ENCODE peak calls at places on chromosomes 4 and X, in seven cellular contexts. O, G, D, W, J, Z and E are unnamed samples.

GRCh38 chr4:173782660-173783059 is 252.6 kb upstream of the HAND2 start:
- DNase-seq in G (no peak), W (no peak), O (no peak), D (no peak), Z (no peak), J (no peak), E (no peak)

GRCh38 chr4:143286733-143287570 is 49.7 kb upstream of the GAB1 start:
- DNase-seq in D (no peak), W (no peak), J (no peak), O (peak), Z (peak), G (no peak), E (no peak)

GRCh38 chrX:109399831-109400230 is 82.1 kb downstream of the GUCY2F start:
- DNase-seq in D (no peak), W (no peak), Z (no peak), J (no peak), G (no peak), O (no peak), E (no peak)

GRCh38 chr4:184348311-184349233 is 125.8 kb downstream of the IRF2 start:
- DNase-seq in J (no peak), G (no peak), W (no peak), D (no peak), O (peak), Z (no peak), E (no peak)

GRCh38 chr4:168511780-168512467 is 15.1 kb downstream of the PALLD start:
- DNase-seq in W (peak), Z (no peak), J (no peak), D (no peak), O (no peak), G (no peak), E (no peak)

GRCh38 chrX:132059973-132060540 is 37.0 kb downstream of the STK26 start:
- DNase-seq in O (no peak), G (no peak), Z (no peak), J (no peak), W (no peak), D (no peak), E (no peak)

GRCh38 chrX:153474718-153475117 is 4.3 kb upstream of the HAUS7 start:
- DNase-seq in G (peak), W (peak), J (peak), O (peak), Z (peak), D (peak), E (peak)

GRCh38 chrX:141467442-141467841 is 117.1 kb downstream of the SPANXA1 start:
- DNase-seq in O (peak), G (no peak), D (no peak), W (no peak), J (no peak), Z (peak), E (no peak)

GRCh38 chr4:128427832-128428366 is 140.3 kb upstream of the PGRMC2 start:
- DNase-seq in W (no peak), J (peak), O (peak), G (peak), D (peak), Z (peak), E (no peak)

GRCh38 chr4:112515278-112516075 is 503 bp downstream of the NEUROG2 start:
- DNase-seq in W (no peak), J (no peak), G (no peak), D (peak), O (peak), Z (peak), E (peak)

GRCh38 chrX:126165401-126165720 is 728 bp downstream of the DCAF12L2 start:
- DNase-seq in W (no peak), Z (no peak), O (no peak), J (no peak), G (no peak), D (no peak), E (no peak)

GRCh38 chrX:28847423-28847822 is 260.2 kb downstream of the IL1RAPL1 start:
- DNase-seq in J (no peak), G (no peak), D (no peak), Z (peak), O (peak), W (no peak), E (no peak)

GRCh38 chr4:27276322-27277073 is 415.9 kb downstream of the STIM2 start:
- DNase-seq in W (no peak), Z (no peak), O (no peak), J (no peak), G (no peak), D (no peak), E (no peak)

GRCh38 chrX:63751481-63751880 is 33.5 kb downstream of the ARHGEF9 start:
- DNase-seq in J (no peak), D (no peak), W (no peak), Z (no peak), G (no peak), O (no peak), E (no peak)

GRCh38 chrX:145213504-145213903 is 33.8 kb upstream of the SPANXN1 start:
- DNase-seq in D (no peak), O (peak), W (no peak), G (no peak), Z (peak), J (no peak), E (peak)

GRCh38 chrX:19121898-19122640 is at the start of gene ADGRG2:
- DNase-seq in G (peak), O (peak), W (no peak), D (peak), J (no peak), Z (peak), E (peak)

GRCh38 chrX:112769034-112769433 is 71.6 kb downstream of the AMOT start:
- DNase-seq in J (no peak), O (no peak), W (no peak), G (no peak), Z (peak), D (no peak), E (no peak)

GRCh38 chrX:97847885-97848679 is 964.4 kb downstream of the RPA4 start:
- DNase-seq in O (no peak), D (no peak), G (no peak), J (no peak), Z (no peak), W (no peak), E (no peak)

GRCh38 chrX:10106801-10107200 is 50.0 kb upstream of the CLCN4 start:
- DNase-seq in J (no peak), O (peak), G (no peak), D (no peak), W (peak), Z (no peak), E (no peak)

GRCh38 chr4:48974979-48975640 is 11.0 kb upstream of the CWH43 start:
- DNase-seq in G (no peak), O (no peak), J (no peak), W (no peak), D (no peak), Z (no peak), E (no peak)

GRCh38 chr4:26737385-26737784 is 123.3 kb upstream of the STIM2 start:
- DNase-seq in J (no peak), W (no peak), Z (no peak), O (no peak), D (no peak), G (no peak), E (no peak)

GRCh38 chr4:108118505-108118904 is 50.2 kb downstream of the LEF1 start:
- DNase-seq in G (no peak), D (no peak), Z (no peak), W (no peak), J (no peak), O (peak), E (no peak)

GRCh38 chrX:133776072-133776471 is 209.3 kb downstream of the GPC3 start:
- DNase-seq in O (peak), W (no peak), D (peak), G (peak), J (no peak), Z (no peak), E (peak)

GRCh38 chr4:4542824-4543485 is 1.1 kb upstream of the STX18 start:
- DNase-seq in J (no peak), G (no peak), D (no peak), W (no peak), Z (peak), O (no peak), E (no peak)

GRCh38 chr4:73068496-73069337 is 799 bp downstream of the COX18 start:
- DNase-seq in W (no peak), Z (peak), O (peak), J (peak), G (no peak), D (no peak), E (no peak)

GRCh38 chr4:139857977-139858376 is 192.4 kb downstream of the MGST2 start:
- DNase-seq in Z (no peak), O (no peak), J (no peak), W (no peak), G (no peak), D (no peak), E (no peak)

GRCh38 chrX:120269379-120270035 is 18.9 kb downstream of the ZBTB33 start:
- DNase-seq in W (no peak), G (no peak), J (no peak), O (peak), D (no peak), Z (peak), E (no peak)

GRCh38 chr4:96685691-96686090 is 845.8 kb downstream of the PDHA2 start:
- DNase-seq in O (no peak), W (no peak), Z (no peak), J (no peak), D (no peak), G (no peak), E (no peak)

GRCh38 chr4:142419712-142420111 is 426.4 kb downstream of the INPP4B start:
- DNase-seq in W (no peak), G (no peak), Z (no peak), J (no peak), O (no peak), D (no peak), E (no peak)

GRCh38 chr4:94341468-94341867 is 1.2 kb downstream of the HPGDS start:
- DNase-seq in Z (no peak), D (no peak), J (no peak), W (no peak), G (no peak), O (peak), E (no peak)

GRCh38 chrX:65601530-65602281 is 65.7 kb upstream of the MSN start:
- DNase-seq in Z (peak), G (peak), O (peak), J (peak), D (peak), W (peak), E (no peak)

GRCh38 chr4:15501941-15502340 is 32.3 kb downstream of the CC2D2A start:
- DNase-seq in O (no peak), G (no peak), Z (no peak), J (no peak), W (no peak), D (no peak), E (no peak)
- TF ChIP-seq CTCF in O (no peak), G (no peak), Z (no peak), J (no peak), W (no peak), D (no peak), E (no peak)

GRCh38 chrX:106171293-106171692 is 3.2 kb downstream of the PWWP3B start:
- DNase-seq in G (no peak), D (no peak), W (no peak), Z (no peak), J (no peak), O (no peak), E (no peak)

GRCh38 chrX:106168107-106168506 is at the start of gene PWWP3B:
- DNase-seq in W (no peak), O (peak), G (peak), D (peak), Z (peak), J (no peak), E (peak)

DNA sequence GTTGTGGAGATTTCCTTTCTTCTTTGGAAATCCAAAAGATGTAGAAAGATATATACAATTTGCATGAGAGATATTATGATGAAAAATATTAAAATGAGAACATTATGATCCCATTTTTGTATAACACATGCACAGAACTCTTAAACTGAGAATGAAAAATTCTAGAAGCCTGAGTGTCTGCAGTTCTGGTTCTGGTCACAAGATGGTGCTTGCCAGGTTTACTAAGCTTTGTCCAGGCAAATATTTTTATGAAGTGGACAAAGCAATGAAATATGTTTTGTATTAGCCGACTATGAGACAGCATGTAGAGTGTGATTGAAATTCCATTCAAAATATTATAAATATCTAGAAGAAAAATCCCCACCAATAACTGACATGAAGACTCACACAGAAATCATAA is 2.2 kb downstream of the PWWP3B start:
- DNase-seq in O (peak), J (no peak), D (no peak), Z (peak), G (no peak), W (no peak), E (no peak)
- TF ChIP-seq CTCF in O (peak), J (no peak), D (peak), Z (peak), G (peak), W (peak), E (peak)

DNA sequence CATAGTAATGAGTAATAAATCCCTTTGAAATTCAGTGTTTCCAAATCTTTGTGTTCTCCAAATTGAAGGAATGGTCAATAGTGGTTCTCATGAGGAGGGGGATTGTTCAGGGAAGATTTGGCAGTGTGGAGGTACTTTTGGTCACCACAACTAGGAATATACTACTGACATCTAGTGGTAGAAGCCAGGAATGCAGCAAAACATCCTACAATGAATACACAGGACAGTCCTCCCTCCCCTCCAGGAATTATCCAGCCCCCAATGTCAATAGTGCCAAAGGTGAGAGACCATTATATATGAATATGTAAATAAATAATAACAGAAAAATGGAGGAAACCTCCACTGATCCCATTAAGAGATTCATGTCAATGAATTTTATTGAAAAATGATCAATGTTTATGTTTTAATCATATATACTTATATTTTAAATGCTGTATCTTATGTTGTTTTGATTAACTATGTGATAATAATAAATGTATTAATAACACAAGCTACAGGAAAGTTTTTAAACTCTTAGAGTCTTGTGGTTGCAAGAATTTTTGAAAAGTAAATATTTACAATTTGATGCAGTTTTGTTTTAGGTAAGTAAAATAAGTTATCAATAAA is 14.4 kb upstream of the FAM9A start:
- DNase-seq in D (no peak), J (peak), O (peak), G (no peak), Z (peak), W (no peak), E (no peak)
- TF ChIP-seq CTCF in D (peak), J (peak), O (peak), G (peak), Z (peak), W (peak), E (peak)

GRCh38 chr4:119136541-119136940 is 909 bp downstream of the MYOZ2 start:
- DNase-seq in Z (peak), O (peak), D (no peak), W (no peak), J (no peak), G (no peak), E (no peak)
- TF ChIP-seq CTCF in Z (peak), O (peak), D (no peak), W (no peak), J (no peak), G (no peak), E (no peak)

DNA sequence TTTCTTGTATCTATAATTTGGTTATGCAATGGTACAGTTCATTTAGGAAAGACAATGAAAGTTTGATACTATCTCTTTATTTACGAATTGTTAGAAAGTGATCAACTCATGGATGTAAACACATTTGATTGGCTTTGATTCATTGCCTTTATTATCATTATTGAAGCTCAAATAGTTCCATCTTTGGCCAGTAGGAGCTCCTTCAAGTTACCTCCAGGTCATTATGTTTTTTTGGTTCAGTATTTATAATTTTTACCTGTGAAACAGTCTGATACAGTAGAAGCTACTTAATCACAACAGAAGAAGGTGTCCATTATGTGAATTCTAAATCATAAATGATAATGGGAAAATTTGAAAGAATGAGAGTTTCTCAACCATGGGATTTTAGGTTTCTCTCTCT is 12.4 kb downstream of the NPY5R start:
- DNase-seq in G (no peak), Z (no peak), O (no peak), D (no peak), W (no peak), J (no peak), E (no peak)
- TF ChIP-seq CTCF in G (no peak), Z (no peak), O (peak), D (no peak), W (no peak), J (no peak), E (peak)

GRCh38 chr4:105236917-105237311 is 90.2 kb downstream of the TET2 start:
- DNase-seq in J (no peak), D (no peak), O (no peak), W (no peak), G (no peak), Z (no peak), E (no peak)
- TF ChIP-seq CTCF in J (no peak), D (no peak), O (no peak), W (no peak), G (no peak), Z (no peak), E (no peak)

GRCh38 chr4:44422912-44423311 is 25.7 kb downstream of the KCTD8 start:
- DNase-seq in D (no peak), G (no peak), W (no peak), J (no peak), Z (no peak), O (no peak), E (no peak)

GRCh38 chr4:44421330-44421729 is 27.3 kb downstream of the KCTD8 start:
- DNase-seq in Z (no peak), G (no peak), D (no peak), J (no peak), W (no peak), O (no peak), E (no peak)

DNA sequence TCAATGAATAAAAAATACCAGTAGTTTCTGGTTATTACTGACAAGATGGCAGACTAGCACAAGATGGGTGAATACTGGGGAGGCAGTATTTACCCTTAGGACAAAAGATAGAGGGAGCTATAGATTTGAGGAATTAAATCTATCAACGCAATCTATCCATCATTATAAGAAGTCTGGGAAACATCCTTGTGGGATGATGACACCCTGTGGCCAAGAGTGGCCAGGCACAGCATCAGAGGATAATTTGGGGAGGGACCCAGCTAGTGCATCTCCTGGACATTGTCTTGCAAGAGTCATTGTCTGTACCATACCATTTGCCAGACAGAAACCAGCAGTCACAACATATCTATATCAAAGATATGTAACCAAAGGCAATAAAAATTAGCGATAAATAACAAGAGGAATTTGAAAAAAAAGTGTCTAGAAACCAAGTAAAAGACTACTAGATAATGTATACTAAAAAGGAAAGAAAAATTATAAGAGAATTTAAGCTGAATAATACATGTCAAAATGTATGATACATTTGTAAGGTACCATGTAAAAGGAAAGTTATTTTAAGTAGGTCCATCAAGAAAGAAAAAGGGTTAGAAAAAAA is 22.9 kb downstream of the KCTD8 start:
- DNase-seq in W (no peak), J (no peak), Z (peak), G (no peak), O (peak), D (no peak), E (peak)
- TF ChIP-seq CTCF in W (no peak), J (no peak), Z (peak), G (no peak), O (peak), D (no peak), E (peak)